ENCODE peak calls at places on chromosomes 2 and 18, in four cellular contexts. One of them, this sample, is unnamed.

GRCh38 chr18:35582899-35583558 is 1.5 kb downstream of the GALNT1 start:
- DNase-seq in OCI-LY7: peak; percentile 16
- DNase-seq in CD8-positive, alpha-beta memory T cell: peak; percentile 7
- DNase-seq in adrenal gland: peak; percentile 14
- DNase-seq in this sample: peak; percentile 48

GRCh38 chr2:65729246-65729645 is 296.8 kb upstream of the SPRED2 start:
- DNase-seq in OCI-LY7: no peak
- DNase-seq in CD8-positive, alpha-beta memory T cell: no peak
- DNase-seq in adrenal gland: no peak
- DNase-seq in this sample: no peak

GRCh38 chr18:26545335-26545734 is 3.0 kb downstream of the KCTD1 start:
- DNase-seq in OCI-LY7: no peak
- DNase-seq in CD8-positive, alpha-beta memory T cell: no peak
- DNase-seq in adrenal gland: no peak
- DNase-seq in this sample: no peak

GRCh38 chr2:126749537-126749936 is 93.6 kb downstream of the GYPC start:
- DNase-seq in OCI-LY7: peak; percentile 51
- DNase-seq in CD8-positive, alpha-beta memory T cell: no peak
- DNase-seq in adrenal gland: no peak
- DNase-seq in this sample: peak; percentile 44

GRCh38 chr18:43396266-43396665 is 119.0 kb upstream of the SYT4 start:
- DNase-seq in OCI-LY7: no peak
- DNase-seq in CD8-positive, alpha-beta memory T cell: no peak
- DNase-seq in adrenal gland: no peak
- DNase-seq in this sample: peak; percentile 4

GRCh38 chr18:55833543-55833942 is 245.6 kb upstream of the TCF4 start:
- DNase-seq in OCI-LY7: no peak
- DNase-seq in CD8-positive, alpha-beta memory T cell: no peak
- DNase-seq in adrenal gland: no peak
- DNase-seq in this sample: no peak

GRCh38 chr2:172562298-172562697 is 6.4 kb downstream of the PDK1 start:
- DNase-seq in OCI-LY7: no peak
- DNase-seq in CD8-positive, alpha-beta memory T cell: no peak
- DNase-seq in adrenal gland: no peak
- DNase-seq in this sample: no peak

GRCh38 chr2:36352024-36352398 is 3.6 kb upstream of the CRIM1 start:
- DNase-seq in OCI-LY7: peak; percentile 69
- DNase-seq in CD8-positive, alpha-beta memory T cell: peak; percentile 15
- DNase-seq in adrenal gland: no peak
- DNase-seq in this sample: peak; percentile 19

GRCh38 chr2:119252186-119253113 is 28.8 kb downstream of the STEAP3 start:
- DNase-seq in OCI-LY7: no peak
- DNase-seq in CD8-positive, alpha-beta memory T cell: no peak
- DNase-seq in adrenal gland: no peak
- DNase-seq in this sample: no peak

GRCh38 chr2:153101187-153101586 is 377.4 kb downstream of the RPRM start:
- DNase-seq in OCI-LY7: no peak
- DNase-seq in CD8-positive, alpha-beta memory T cell: no peak
- DNase-seq in adrenal gland: peak; percentile 19
- DNase-seq in this sample: no peak

GRCh38 chr2:15941970-15942710 is 1.8 kb downstream of the MYCN start:
- DNase-seq in OCI-LY7: no peak
- DNase-seq in CD8-positive, alpha-beta memory T cell: peak; percentile 10
- DNase-seq in adrenal gland: peak; percentile 32
- DNase-seq in this sample: no peak

GRCh38 chr2:120464448-120464931 is 118.6 kb downstream of the INHBB start:
- DNase-seq in OCI-LY7: no peak
- DNase-seq in CD8-positive, alpha-beta memory T cell: no peak
- DNase-seq in adrenal gland: no peak
- DNase-seq in this sample: no peak

GRCh38 chr2:98388601-98389247 is 42.5 kb downstream of the CNGA3 start:
- DNase-seq in OCI-LY7: no peak
- DNase-seq in CD8-positive, alpha-beta memory T cell: no peak
- DNase-seq in adrenal gland: no peak
- DNase-seq in this sample: no peak

GRCh38 chr2:29066271-29066860 is 8.0 kb downstream of the PCARE start:
- DNase-seq in OCI-LY7: no peak
- DNase-seq in CD8-positive, alpha-beta memory T cell: no peak
- DNase-seq in adrenal gland: no peak
- DNase-seq in this sample: no peak

GRCh38 chr2:95329891-95330822 is 33.0 kb downstream of the KCNIP3 start:
- DNase-seq in OCI-LY7: no peak
- DNase-seq in CD8-positive, alpha-beta memory T cell: no peak
- DNase-seq in adrenal gland: no peak
- DNase-seq in this sample: no peak

GRCh38 chr18:60601249-60601648 is 228.7 kb upstream of the MC4R start:
- DNase-seq in OCI-LY7: no peak
- DNase-seq in CD8-positive, alpha-beta memory T cell: no peak
- DNase-seq in adrenal gland: no peak
- DNase-seq in this sample: no peak

GRCh38 chr2:118858485-118859156 is 11.2 kb upstream of the EN1 start:
- DNase-seq in OCI-LY7: no peak
- DNase-seq in CD8-positive, alpha-beta memory T cell: no peak
- DNase-seq in adrenal gland: no peak
- DNase-seq in this sample: no peak

GRCh38 chr2:54060000-54060399 is 55.4 kb upstream of the ACYP2 start:
- DNase-seq in OCI-LY7: no peak
- DNase-seq in CD8-positive, alpha-beta memory T cell: no peak
- DNase-seq in adrenal gland: no peak
- DNase-seq in this sample: no peak

GRCh38 chr18:5584751-5585417 is 41.1 kb upstream of the EPB41L3 start:
- DNase-seq in OCI-LY7: no peak
- DNase-seq in CD8-positive, alpha-beta memory T cell: no peak
- DNase-seq in adrenal gland: no peak
- DNase-seq in this sample: no peak

GRCh38 chr18:58256316-58257080 is 212.5 kb downstream of the NEDD4L start:
- DNase-seq in OCI-LY7: no peak
- DNase-seq in CD8-positive, alpha-beta memory T cell: no peak
- DNase-seq in adrenal gland: no peak
- DNase-seq in this sample: no peak
- H3K4me3 ChIP-seq in OCI-LY7: no peak overlapping the region
- H3K4me3 ChIP-seq in CD8-positive, alpha-beta memory T cell: no peak overlapping the region
- H3K4me3 ChIP-seq in adrenal gland: no peak overlapping the region
- H3K4me3 ChIP-seq in this sample: no peak overlapping the region

DNA sequence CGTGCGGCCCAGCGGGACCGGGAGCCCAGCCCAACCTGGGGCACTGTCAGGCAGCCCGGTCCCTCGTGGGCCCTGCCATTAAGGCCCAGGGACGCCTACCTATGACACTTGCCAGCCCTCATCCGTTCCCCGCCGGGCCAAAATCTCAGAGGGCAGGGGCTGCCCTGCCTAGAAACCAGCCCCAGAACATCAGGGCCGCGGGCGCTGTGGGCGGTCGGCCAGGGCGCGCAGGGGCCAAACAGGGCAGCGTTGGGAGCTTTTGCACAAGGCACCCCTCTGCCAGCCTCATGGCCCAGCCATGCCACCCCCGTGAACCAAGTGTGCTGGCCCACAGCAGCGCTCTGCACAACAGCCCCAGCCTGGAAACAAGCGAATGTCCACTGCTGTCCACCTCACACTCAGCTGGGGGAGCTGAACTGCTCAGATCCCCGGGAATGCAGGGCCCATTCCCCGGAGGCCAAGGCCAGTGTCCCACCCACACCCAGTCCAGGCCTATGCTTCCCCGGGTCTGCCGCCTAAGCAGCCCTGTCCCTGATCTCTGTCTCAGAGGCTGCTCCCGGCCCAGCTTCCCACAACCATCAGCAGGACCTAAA is 3.5 kb upstream of the NEURL3 start:
- DNase-seq in OCI-LY7: no peak
- DNase-seq in CD8-positive, alpha-beta memory T cell: no peak
- DNase-seq in adrenal gland: no peak
- DNase-seq in this sample: no peak
- H3K4me3 ChIP-seq in OCI-LY7: no peak overlapping the region
- H3K4me3 ChIP-seq in CD8-positive, alpha-beta memory T cell: no peak overlapping the region
- H3K4me3 ChIP-seq in adrenal gland: no peak overlapping the region
- H3K4me3 ChIP-seq in this sample: no peak overlapping the region

GRCh38 chr2:218270721-218271486 is 585 bp downstream of the PNKD start:
- DNase-seq in OCI-LY7: peak; percentile 48
- DNase-seq in CD8-positive, alpha-beta memory T cell: no peak
- DNase-seq in adrenal gland: peak; percentile 53
- DNase-seq in this sample: no peak
- H3K4me3 ChIP-seq in OCI-LY7: peak overlapping the region; percentile 97
- H3K4me3 ChIP-seq in CD8-positive, alpha-beta memory T cell: peak overlapping the region; percentile 88
- H3K4me3 ChIP-seq in adrenal gland: peak overlapping the region; percentile 95
- H3K4me3 ChIP-seq in this sample: peak overlapping the region; percentile 95

GRCh38 chr2:100975521-100975785 is 26.6 kb upstream of the RPL31 start:
- DNase-seq in OCI-LY7: no peak
- DNase-seq in CD8-positive, alpha-beta memory T cell: no peak
- DNase-seq in adrenal gland: no peak
- DNase-seq in this sample: no peak

GRCh38 chr2:100978582-100979051 is 23.5 kb upstream of the RPL31 start:
- DNase-seq in OCI-LY7: peak; percentile 6
- DNase-seq in CD8-positive, alpha-beta memory T cell: no peak
- DNase-seq in adrenal gland: no peak
- DNase-seq in this sample: no peak

GRCh38 chr2:100976634-100977391 is 25.3 kb upstream of the RPL31 start:
- DNase-seq in OCI-LY7: peak; percentile 52
- DNase-seq in CD8-positive, alpha-beta memory T cell: no peak
- DNase-seq in adrenal gland: no peak
- DNase-seq in this sample: peak; percentile 28

GRCh38 chr2:100976061-100976460 is 26.0 kb upstream of the RPL31 start:
- DNase-seq in OCI-LY7: no peak
- DNase-seq in CD8-positive, alpha-beta memory T cell: no peak
- DNase-seq in adrenal gland: no peak
- DNase-seq in this sample: no peak

DNA sequence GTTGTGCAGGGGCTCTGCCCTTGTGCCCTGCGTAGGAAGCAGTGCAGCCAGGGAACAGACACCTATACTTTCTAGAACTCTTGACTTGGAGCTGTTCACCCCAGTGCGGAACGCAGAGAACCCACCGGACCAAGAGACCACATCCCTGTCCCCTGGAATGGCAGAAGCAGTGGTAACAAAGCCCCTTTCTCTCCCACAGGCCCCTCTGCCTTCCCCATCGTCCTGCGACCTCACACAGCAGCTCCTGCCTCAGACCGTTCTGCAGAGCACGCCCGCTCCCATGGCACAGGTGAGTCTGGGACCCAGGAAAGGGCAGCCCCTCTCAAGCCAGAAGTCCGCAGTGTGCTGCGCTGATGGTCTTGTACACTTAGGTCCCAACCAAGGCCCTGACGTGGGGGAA is 24.6 kb upstream of the RPL31 start:
- DNase-seq in OCI-LY7: no peak
- DNase-seq in CD8-positive, alpha-beta memory T cell: no peak
- DNase-seq in adrenal gland: no peak
- DNase-seq in this sample: no peak
- H3K4me3 ChIP-seq in OCI-LY7: no peak overlapping the region
- H3K4me3 ChIP-seq in CD8-positive, alpha-beta memory T cell: no peak overlapping the region
- H3K4me3 ChIP-seq in adrenal gland: no peak overlapping the region
- H3K4me3 ChIP-seq in this sample: no peak overlapping the region

DNA sequence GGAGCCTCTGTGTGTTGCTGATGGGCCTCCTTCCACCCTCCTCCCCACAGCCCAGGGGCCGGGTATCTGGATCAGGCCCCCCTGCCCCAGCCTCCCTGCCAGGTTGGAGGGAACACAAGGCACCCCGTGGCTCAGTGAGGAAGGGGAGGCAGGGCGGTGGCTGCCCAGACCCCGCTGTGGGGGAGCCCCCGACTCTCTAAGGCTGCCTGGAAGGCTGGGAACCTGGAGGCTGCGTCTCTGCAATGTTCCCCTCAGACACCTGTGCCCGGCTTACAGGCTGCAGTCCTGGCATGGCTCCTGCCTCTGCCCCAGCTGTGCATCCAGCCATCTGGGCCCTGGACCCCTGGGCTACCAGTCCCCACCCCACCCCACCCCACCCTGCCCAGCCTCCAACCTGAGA is 438 bp upstream of the MAB21L4 start:
- DNase-seq in OCI-LY7: no peak
- DNase-seq in CD8-positive, alpha-beta memory T cell: no peak
- DNase-seq in adrenal gland: no peak
- DNase-seq in this sample: no peak
- H3K4me3 ChIP-seq in OCI-LY7: no peak overlapping the region
- H3K4me3 ChIP-seq in CD8-positive, alpha-beta memory T cell: no peak overlapping the region
- H3K4me3 ChIP-seq in adrenal gland: no peak overlapping the region
- H3K4me3 ChIP-seq in this sample: no peak overlapping the region